ENCODE peak calls at places on chromosomes 12 and 14, in ten cellular contexts. G, B, Y, U, P, K, L, Z, W and D are unnamed samples.

GRCh38 chr14:104708606-104709268 is 15.3 kb upstream of the ADSS1 start:
- DNase-seq in G (peak; percentile 82), W (peak; percentile 51), P (peak; percentile 74), K (peak; percentile 40), U (peak; percentile 58), B (peak; percentile 60), L (no peak), Z (peak; percentile 67), Y (no peak), D (peak; percentile 73)

GRCh38 chr12:124512667-124513296 is 54.6 kb downstream of the NCOR2 start:
- DNase-seq in B (no peak), U (peak; percentile 86), Y (peak; percentile 96), L (peak; percentile 85), K (no peak), G (peak; percentile 90), Z (peak; percentile 86), W (peak; percentile 99), P (peak; percentile 93), D (peak; percentile 90)

GRCh38 chr12:66252771-66253170 is 49.5 kb upstream of the HELB start:
- DNase-seq in Z (no peak), G (no peak), P (no peak), L (no peak), U (no peak), K (no peak), B (no peak), Y (no peak), W (no peak), D (no peak)

GRCh38 chr12:132021031-132021871 is 71.5 kb downstream of the EP400 start:
- DNase-seq in Y (no peak), Z (no peak), P (no peak), G (peak; percentile 32), U (no peak), W (no peak), B (no peak), K (no peak), L (no peak), D (peak; percentile 30)

GRCh38 chr12:113382206-113382605 is 21.5 kb downstream of the SDS start:
- DNase-seq in L (no peak), U (no peak), Y (no peak), K (no peak), G (no peak), B (no peak), P (no peak), W (no peak), Z (no peak), D (no peak)

GRCh38 chr12:66195242-66195641 is 6.2 kb downstream of the IRAK3 start:
- DNase-seq in Y (no peak), U (no peak), L (no peak), G (no peak), P (no peak), K (no peak), Z (no peak), W (no peak), B (no peak), D (no peak)

GRCh38 chr14:38127356-38127755 is 80.3 kb upstream of the SSTR1 start:
- DNase-seq in Y (no peak), G (no peak), U (no peak), L (no peak), W (no peak), K (no peak), Z (no peak), P (no peak), B (no peak), D (no peak)

GRCh38 chr14:95185452-95186392 is 28.4 kb upstream of the DICER1 start:
- DNase-seq in B (no peak), U (peak; percentile 45), Z (peak; percentile 61), G (peak; percentile 38), K (peak; percentile 46), P (no peak), Y (no peak), L (no peak), W (peak; percentile 37), D (no peak)

GRCh38 chr12:104622942-104623341 is 166.2 kb downstream of the CHST11 start:
- DNase-seq in L (no peak), Y (no peak), B (no peak), U (no peak), K (no peak), P (no peak), G (no peak), Z (no peak), W (no peak), D (no peak)

GRCh38 chr14:85248881-85249635 is 280.9 kb upstream of the FLRT2 start:
- DNase-seq in L (no peak), G (no peak), K (no peak), U (peak; percentile 33), B (no peak), W (no peak), P (no peak), Z (no peak), Y (no peak), D (no peak)

GRCh38 chr12:94263011-94263786 is 114.8 kb downstream of the PLXNC1 start:
- DNase-seq in P (no peak), B (peak; percentile 39), L (no peak), G (peak; percentile 48), W (no peak), U (no peak), K (no peak), Y (no peak), Z (no peak), D (peak; percentile 64)

GRCh38 chr14:57405562-57405961 is 15.2 kb downstream of the NAA30 start:
- DNase-seq in P (no peak), Y (no peak), G (no peak), B (no peak), Z (no peak), U (no peak), K (no peak), W (no peak), L (no peak), D (no peak)
- H3K36me3 ChIP-seq in P (peaks cover 8% of the 10 kb centered on the region), Y (peaks cover 23% of the 10 kb centered on the region), G (no peaks in the 10 kb centered on the region), B (peaks cover 5% of the 10 kb centered on the region), Z (peaks cover 28% of the 10 kb centered on the region), U (peaks cover 28% of the 10 kb centered on the region), K (no peaks in the 10 kb centered on the region), W (peaks cover 16% of the 10 kb centered on the region), L (peaks cover 8% of the 10 kb centered on the region), D (no peaks in the 10 kb centered on the region)

GRCh38 chr12:111761706-111762105 is 5.0 kb upstream of the ALDH2 start:
- DNase-seq in L (no peak), U (no peak), Z (no peak), G (no peak), Y (no peak), K (no peak), B (no peak), W (no peak), P (peak; percentile 73), D (no peak)
- H3K27ac ChIP-seq in L (no peak overlapping the region), U (no peak overlapping the region), Z (no peak overlapping the region), G (no peak overlapping the region), Y (no peak overlapping the region), K (no peak overlapping the region), B (no peak overlapping the region), W (no peak overlapping the region), P (peak overlapping the region; percentile 68), D (no peak overlapping the region)

GRCh38 chr12:9730011-9730410 is 2.9 kb downstream of the CLECL1 start:
- DNase-seq in K (no peak), W (no peak), B (no peak), Y (no peak), P (no peak), U (no peak), L (no peak), G (no peak), Z (no peak), D (no peak)

GRCh38 chr12:9730591-9730990 is 2.3 kb downstream of the CLECL1 start:
- DNase-seq in P (no peak), Y (no peak), Z (no peak), K (no peak), U (no peak), L (no peak), G (no peak), B (no peak), W (no peak), D (no peak)

GRCh38 chr12:9725471-9725870 is 7.4 kb downstream of the CLECL1 start:
- DNase-seq in G (no peak), B (no peak), U (no peak), K (no peak), W (no peak), L (no peak), Z (no peak), P (no peak), Y (no peak), D (no peak)

GRCh38 chr12:9729082-9729481 is 3.8 kb downstream of the CLECL1 start:
- DNase-seq in W (no peak), L (no peak), Z (no peak), K (no peak), Y (no peak), B (no peak), P (no peak), G (no peak), U (no peak), D (no peak)

GRCh38 chr12:9727813-9728212 is 5.1 kb downstream of the CLECL1 start:
- DNase-seq in W (no peak), B (no peak), Y (no peak), U (no peak), Z (no peak), L (no peak), G (no peak), P (no peak), K (no peak), D (no peak)
- H3K4me3 ChIP-seq in W (no peak overlapping the region), B (no peak overlapping the region), Y (no peak overlapping the region), U (no peak overlapping the region), Z (no peak overlapping the region), L (no peak overlapping the region), G (no peak overlapping the region), P (no peak overlapping the region), K (no peak overlapping the region), D (no peak overlapping the region)

GRCh38 chr12:57162541-57163125 is 15.2 kb upstream of the LRP1-AS start:
- DNase-seq in P (no peak), L (no peak), B (no peak), G (no peak), W (no peak), K (no peak), U (no peak), Y (no peak), Z (no peak), D (no peak)
- H3K36me3 ChIP-seq in P (peaks cover 68% of the 10 kb centered on the region), L (peaks cover 4% of the 10 kb centered on the region), B (no peaks in the 10 kb centered on the region), G (no peaks in the 10 kb centered on the region), W (peaks cover 84% of the 10 kb centered on the region), K (no peaks in the 10 kb centered on the region), U (peaks cover 99% of the 10 kb centered on the region), Y (peaks cover 61% of the 10 kb centered on the region), Z (peaks cover 100% of the 10 kb centered on the region), D (peaks cover 28% of the 10 kb centered on the region)

DNA sequence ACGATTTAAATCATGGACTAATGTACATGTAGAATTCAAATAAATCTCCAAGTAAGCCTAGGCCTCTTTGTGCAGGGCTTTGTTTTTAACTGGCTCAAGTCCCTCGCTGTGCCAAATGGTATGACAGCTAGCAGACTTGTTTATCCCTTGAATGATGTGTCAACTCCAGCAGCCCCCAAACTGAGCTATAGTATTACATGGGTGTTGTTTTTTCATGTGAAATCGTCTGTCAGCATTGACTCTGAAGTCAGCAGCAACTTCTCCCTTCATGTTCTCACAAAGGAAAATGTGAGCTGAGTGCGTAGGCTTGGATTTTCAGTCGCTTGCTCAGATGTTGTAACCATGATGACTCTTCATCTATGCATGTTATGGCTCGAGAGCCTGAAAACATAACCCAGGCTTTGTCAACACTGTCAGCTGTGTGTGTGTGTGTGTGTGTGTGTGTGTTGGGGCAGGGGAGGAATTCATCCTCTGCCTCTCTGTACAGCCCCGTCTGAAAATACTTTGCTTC is 73.3 kb downstream of the PTHLH start:
- DNase-seq in U (no peak), Z (no peak), W (peak; percentile 99), Y (peak; percentile 99), B (no peak), L (no peak), G (no peak), P (no peak), K (no peak), D (no peak)
- H3K27ac ChIP-seq in U (no peak overlapping the region), Z (no peak overlapping the region), W (peak overlapping the region; percentile 92), Y (peak overlapping the region; percentile 80), B (no peak overlapping the region), L (no peak overlapping the region), G (no peak overlapping the region), P (no peak overlapping the region), K (no peak overlapping the region), D (no peak overlapping the region)